ENCODE peak calls at places on chromosomes 2 and 18, in five cellular contexts. O is breast epithelium, I is fibroblast of lung, E is PC-3, J is ovary. S is an unnamed sample.

GRCh38 chr18:7221424-7222155 is 9.3 kb upstream of the LRRC30 start:
- DNase-seq in O (no peak), E (peak; percentile 81), I (peak; percentile 78), J (no peak), S (no peak)

GRCh38 chr2:240225116-240225515 is 84.7 kb upstream of the OTOS start:
- DNase-seq in O (no peak), J (no peak), I (no peak), E (no peak), S (no peak)

GRCh38 chr18:10563886-10564285 is 38.1 kb downstream of the NAPG start:
- DNase-seq in E (peak; percentile 81), O (peak; percentile 72), J (no peak), I (no peak), S (no peak)

GRCh38 chr18:80253236-80253635 is 5.9 kb upstream of the PARD6G start:
- DNase-seq in I (no peak), J (no peak), O (no peak), E (no peak), S (no peak)

GRCh38 chr2:159111346-159111922 is 143.0 kb downstream of the TANC1 start:
- DNase-seq in J (no peak), I (no peak), E (no peak), O (no peak), S (no peak)

GRCh38 chr2:240291337-240291751 is 144.1 kb upstream of the GPC1 start:
- DNase-seq in I (no peak), J (no peak), E (no peak), O (no peak), S (no peak)

GRCh38 chr2:214699236-214699635 is 110.2 kb downstream of the BARD1 start:
- DNase-seq in J (no peak), E (no peak), I (no peak), O (no peak), S (no peak)

GRCh38 chr2:66827851-66828250 is 392.9 kb downstream of the MEIS1 start:
- DNase-seq in J (no peak), I (no peak), E (no peak), O (no peak), S (no peak)

GRCh38 chr2:138274421-138275291 is 226.9 kb upstream of the SPOPL start:
- DNase-seq in J (no peak), E (peak; percentile 89), I (peak; percentile 40), O (no peak), S (no peak)

GRCh38 chr2:215028231-215028630 is 110.2 kb downstream of the ABCA12 start:
- DNase-seq in O (no peak), I (peak; percentile 42), J (no peak), E (peak; percentile 64), S (no peak)

GRCh38 chr18:61282926-61283325 is 50.3 kb upstream of the CDH20 start:
- DNase-seq in O (no peak), I (no peak), J (no peak), E (no peak), S (no peak)

GRCh38 chr2:74902281-74902860 is 56.1 kb upstream of the POLE4 start:
- DNase-seq in J (no peak), I (no peak), O (no peak), E (no peak), S (no peak)

GRCh38 chr2:225274751-225275150 is 124.8 kb upstream of the NYAP2 start:
- DNase-seq in I (peak; percentile 21), J (no peak), O (no peak), E (peak; percentile 82), S (no peak)

DNA sequence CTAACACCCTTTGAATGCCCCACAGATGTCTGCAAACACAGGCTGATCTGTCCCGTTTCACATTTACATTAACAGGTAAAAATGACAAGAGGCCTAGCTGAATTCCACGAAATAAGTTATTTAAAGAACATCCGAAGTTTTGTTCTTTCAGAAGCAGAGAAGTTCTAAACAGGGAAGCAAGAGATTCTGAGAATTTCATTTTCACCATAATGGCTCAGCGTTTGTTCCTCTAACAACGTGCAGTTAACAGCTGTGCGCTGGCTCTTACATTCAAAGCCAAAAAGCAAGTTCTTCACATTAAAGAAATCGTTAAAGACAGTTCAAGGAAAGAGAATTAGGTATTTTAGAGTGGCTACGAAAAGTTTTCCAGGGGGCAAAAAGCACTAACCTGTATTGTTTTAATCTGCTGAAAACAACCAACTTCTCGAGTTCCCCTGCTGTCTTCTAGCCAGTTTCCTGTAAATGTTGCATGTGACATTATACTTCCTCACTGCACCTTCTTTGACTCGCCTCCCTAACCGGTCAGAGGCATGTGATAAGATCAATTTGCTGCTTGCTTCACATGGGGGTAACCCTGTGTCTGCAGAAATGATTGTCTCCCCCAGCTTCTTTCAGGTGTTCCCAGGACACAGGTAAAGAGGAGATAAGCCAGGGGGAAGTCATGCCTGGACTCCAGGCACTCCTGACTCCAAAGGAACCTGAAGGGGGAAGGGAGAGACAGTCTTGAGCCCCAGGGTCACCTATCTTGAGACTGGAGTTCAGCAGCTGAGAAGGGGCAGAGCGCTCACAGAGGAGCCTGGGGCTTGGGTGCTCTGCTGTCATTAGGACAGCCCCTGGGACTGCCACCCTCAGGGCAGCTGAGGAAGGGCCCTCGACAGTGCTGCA is 36.8 kb upstream of the WIPF1 start:
- DNase-seq in J (no peak), E (no peak), I (no peak), O (no peak), S (peak; percentile 25)
- H3K4me3 ChIP-seq in J (no peak overlapping the region), E (no peak overlapping the region), I (no peak overlapping the region), O (peak overlapping the region; percentile 23), S (peak overlapping the region; percentile 95)

GRCh38 chr2:84906108-84906899 is 848 bp downstream of the TMSB10 start:
- DNase-seq in I (no peak), O (no peak), E (no peak), J (peak; percentile 35), S (peak; percentile 78)
- H3K27ac ChIP-seq in I (peak overlapping the region; percentile 93), O (peak overlapping the region; percentile 96), E (peak overlapping the region; percentile 62), J (peak overlapping the region; percentile 90), S (peak overlapping the region; percentile 79)

DNA sequence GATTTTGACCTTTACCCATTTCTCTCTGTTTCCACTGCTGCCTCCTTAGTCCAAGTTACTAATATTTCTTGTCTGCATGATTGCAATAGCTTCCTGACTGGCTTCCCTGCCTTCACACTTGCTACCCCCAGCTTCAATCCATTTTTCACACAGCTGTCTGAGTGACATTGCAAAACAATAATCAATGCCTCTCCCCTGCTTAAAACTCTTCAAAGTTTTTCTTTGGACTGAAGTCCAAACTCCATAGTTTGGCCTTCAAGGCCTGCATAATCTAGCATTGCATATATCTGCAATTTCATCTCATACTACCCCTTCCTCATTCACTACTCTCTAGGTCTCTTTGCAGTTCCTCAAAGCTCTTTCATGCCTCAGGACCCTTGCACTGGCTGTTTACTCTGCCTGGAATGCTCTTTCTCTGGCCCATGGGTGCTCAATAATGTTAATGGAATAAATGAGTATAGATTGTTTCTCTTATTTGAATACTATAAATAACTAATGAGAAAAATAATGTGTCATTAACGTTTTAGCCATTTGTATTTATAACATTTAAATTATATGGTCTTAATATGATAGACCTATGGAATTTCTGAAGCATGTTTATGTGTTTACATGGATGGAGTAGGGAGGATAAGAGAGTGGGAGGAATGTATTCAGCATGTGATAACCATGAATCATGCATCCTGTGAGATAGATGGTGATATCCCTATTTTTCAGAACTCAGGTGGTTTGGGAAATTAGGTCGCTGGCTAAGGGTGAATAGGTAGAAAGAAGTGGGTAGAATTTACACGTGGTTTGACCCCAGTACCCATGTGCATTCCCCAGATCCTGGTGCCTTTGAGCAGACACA is 5.7 kb upstream of the TMEM178A start:
- DNase-seq in E (peak; percentile 49), I (no peak), J (no peak), O (no peak), S (no peak)
- H3K4me1 ChIP-seq in E (peaks cover 9% of the 10 kb centered on the region), I (peaks cover 3% of the 10 kb centered on the region), J (no peaks in the 10 kb centered on the region), O (no peaks in the 10 kb centered on the region), S (no peaks in the 10 kb centered on the region)

GRCh38 chr2:26449278-26450030 is 28.5 kb downstream of the OTOF start:
- DNase-seq in I (no peak), O (no peak), J (no peak), E (no peak), S (no peak)

GRCh38 chr2:26453421-26454329 is 24.2 kb downstream of the OTOF start:
- DNase-seq in O (no peak), E (no peak), I (no peak), J (no peak), S (no peak)

GRCh38 chr2:26451700-26452099 is 26.2 kb downstream of the OTOF start:
- DNase-seq in O (no peak), E (no peak), I (no peak), J (no peak), S (no peak)

GRCh38 chr2:26448651-26449050 is 29.3 kb downstream of the OTOF start:
- DNase-seq in I (no peak), J (no peak), O (no peak), E (no peak), S (no peak)

GRCh38 chr2:26450031-26450635 is 27.8 kb downstream of the OTOF start:
- DNase-seq in I (no peak), O (no peak), J (no peak), E (no peak), S (no peak)
- H3K4me3 ChIP-seq in I (no peak overlapping the region), O (no peak overlapping the region), J (no peak overlapping the region), E (no peak overlapping the region), S (no peak overlapping the region)

GRCh38 chr18:45689386-45689785 is 34.6 kb upstream of the SLC14A1 start:
- DNase-seq in O (no peak), E (no peak), I (no peak), J (no peak), S (no peak)
- H3K27ac ChIP-seq in O (no peak overlapping the region), E (no peak overlapping the region), I (no peak overlapping the region), J (no peak overlapping the region), S (no peak overlapping the region)

S was measured in CD4-positive, CD25-positive, alpha-beta regulatory T cell.